ENCODE peak calls at places on chromosome 16, in seven cellular contexts. T, W, Q, O, P, M and D are unnamed samples.
A peak's percentile ranks its signal among the peaks of the same experiment; 100 is the strongest.

GRCh38 chr16:67542464-67542863 is 13.8 kb downstream of the RIPOR1 start:
- DNase-seq in Q (peak; percentile 79), W (peak; percentile 53), T (no peak), P (peak; percentile 88), O (peak; percentile 65), M (peak; percentile 81), D (peak; percentile 79)

GRCh38 chr16:3101018-3101840 is 2.1 kb upstream of the ZSCAN10 start:
- DNase-seq in P (peak; percentile 53), Q (peak; percentile 83), O (peak; percentile 9), M (peak; percentile 23), T (no peak), W (peak; percentile 38), D (peak; percentile 59)

GRCh38 chr16:400061-400540 is 1.6 kb upstream of the DECR2 start:
- DNase-seq in T (no peak), M (no peak), Q (peak; percentile 56), P (no peak), W (no peak), O (no peak), D (no peak)

GRCh38 chr16:85422124-85422373 is 191.1 kb upstream of the GSE1 start:
- DNase-seq in W (no peak), T (no peak), Q (no peak), O (no peak), M (no peak), P (no peak), D (no peak)

GRCh38 chr16:49503242-49504022 is 129.8 kb downstream of the C16orf78 start:
- DNase-seq in W (no peak), P (peak; percentile 61), T (no peak), O (no peak), Q (no peak), M (no peak), D (peak; percentile 52)

GRCh38 chr16:75011634-75012307 is 12.9 kb downstream of the ZNRF1 start:
- DNase-seq in O (peak; percentile 78), Q (no peak), M (peak; percentile 86), T (no peak), P (peak; percentile 92), W (peak; percentile 51), D (peak; percentile 58)

GRCh38 chr16:67025151-67025550 is 3.8 kb upstream of the CBFB start:
- DNase-seq in O (no peak), M (no peak), W (no peak), P (peak; percentile 18), T (peak; percentile 24), Q (no peak), D (no peak)

GRCh38 chr16:89523680-89524344 is 15.6 kb downstream of the SPG7 start:
- DNase-seq in T (no peak), W (no peak), Q (no peak), M (no peak), P (no peak), O (no peak), D (no peak)

GRCh38 chr16:84839956-84840355 is 20.2 kb downstream of the CRISPLD2 start:
- DNase-seq in O (peak; percentile 84), M (peak; percentile 82), T (no peak), P (no peak), W (no peak), Q (peak; percentile 78), D (no peak)

GRCh38 chr16:79519448-79519847 is 81.1 kb downstream of the MAF start:
- DNase-seq in W (no peak), P (peak; percentile 20), M (no peak), Q (no peak), T (no peak), O (no peak), D (no peak)

GRCh38 chr16:24555346-24555872 is 16.0 kb downstream of the RBBP6 start:
- DNase-seq in O (no peak), Q (no peak), T (no peak), W (no peak), M (no peak), P (no peak), D (no peak)

GRCh38 chr16:21626659-21627277 is 25.6 kb downstream of the IGSF6 start:
- DNase-seq in P (no peak), W (peak; percentile 63), T (no peak), O (peak; percentile 97), M (peak; percentile 94), Q (peak; percentile 14), D (no peak)

GRCh38 chr16:85202631-85203461 is 90.6 kb upstream of the CIBAR2 start:
- DNase-seq in T (no peak), M (peak; percentile 98), Q (peak; percentile 85), O (peak; percentile 55), P (no peak), W (no peak), D (no peak)

GRCh38 chr16:884232-884631 is 83.7 kb upstream of the GNG13 start:
- DNase-seq in M (no peak), O (no peak), T (no peak), W (no peak), P (no peak), Q (no peak), D (no peak)

GRCh38 chr16:35732046-35732810 is 2272.8 kb downstream of the TP53TG3F start:
- DNase-seq in O (no peak), T (no peak), M (no peak), W (no peak), P (no peak), Q (no peak), D (no peak)

GRCh38 chr16:11258553-11259287 is 2.7 kb upstream of the SOCS1 start:
- DNase-seq in W (no peak), M (peak; percentile 50), T (peak; percentile 83), P (peak; percentile 88), Q (no peak), O (no peak), D (peak; percentile 84)

GRCh38 chr16:15928261-15929104 is 20.9 kb upstream of the ABCC1 start:
- DNase-seq in W (no peak), T (no peak), Q (no peak), O (no peak), P (no peak), M (no peak), D (no peak)

GRCh38 chr16:27322858-27323780 is 9.3 kb downstream of the IL4R start:
- DNase-seq in T (peak; percentile 57), O (no peak), Q (peak; percentile 35), P (no peak), M (no peak), W (peak; percentile 88), D (no peak)

GRCh38 chr16:75526032-75526790 is 9.7 kb downstream of the CHST5 start:
- DNase-seq in P (no peak), T (no peak), M (no peak), Q (no peak), W (no peak), O (no peak), D (no peak)

GRCh38 chr16:23803591-23804123 is 32.1 kb upstream of the PRKCB start:
- DNase-seq in M (peak; percentile 8), W (peak; percentile 72), Q (peak; percentile 89), P (peak; percentile 84), O (peak; percentile 16), T (no peak), D (peak; percentile 82)

GRCh38 chr16:80074329-80074728 is 466.5 kb upstream of the DYNLRB2 start:
- DNase-seq in W (no peak), Q (no peak), T (no peak), P (no peak), M (no peak), O (no peak), D (no peak)

GRCh38 chr16:56258508-56259424 is 67.5 kb downstream of the GNAO1 start:
- DNase-seq in T (no peak), P (no peak), Q (no peak), M (no peak), W (no peak), O (no peak), D (no peak)

GRCh38 chr16:69709456-69710084 is 16.8 kb downstream of the NQO1 start:
- DNase-seq in M (peak; percentile 75), O (peak; percentile 64), Q (no peak), T (peak; percentile 31), W (no peak), P (peak; percentile 56), D (peak; percentile 54)

GRCh38 chr16:70638814-70639792 is 7.3 kb upstream of the IL34 start:
- DNase-seq in W (no peak), P (no peak), T (no peak), O (peak; percentile 75), M (peak; percentile 58), Q (peak; percentile 83), D (no peak)

GRCh38 chr16:48616571-48616970 is 6.6 kb upstream of the N4BP1 start:
- DNase-seq in Q (no peak), T (no peak), P (no peak), W (no peak), M (no peak), O (no peak), D (no peak)

DNA sequence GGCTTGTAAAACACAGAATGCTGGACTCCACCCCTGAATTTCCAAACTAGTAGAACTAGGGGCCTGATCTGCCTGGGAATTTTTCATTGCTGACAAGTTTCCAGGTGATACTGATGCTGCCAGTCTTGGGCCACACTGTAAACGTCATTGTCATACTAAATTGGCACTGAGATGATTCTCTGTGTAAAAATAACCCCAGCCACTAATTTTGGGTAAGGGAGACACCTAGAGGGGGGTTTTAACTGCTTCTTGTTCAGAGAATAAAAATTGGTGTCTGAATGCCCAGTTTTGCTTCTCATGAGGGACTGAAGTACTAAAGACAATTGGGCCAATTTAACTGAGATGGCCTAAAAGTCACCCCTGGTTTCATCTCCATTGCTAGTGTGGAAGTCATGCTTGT is 5.0 kb upstream of the CDH13 start:
- DNase-seq in Q (no peak), O (no peak), T (no peak), M (no peak), P (no peak), W (no peak), D (no peak)
- TF ChIP-seq CTCF in Q (peak; percentile 49), O (peak; percentile 43), T (no peak), M (peak; percentile 24), P (no peak), W (no peak), D (no peak)

GRCh38 chr16:65621640-65622039 is 499.8 kb upstream of the CDH11 start:
- DNase-seq in P (no peak), M (no peak), T (no peak), Q (no peak), W (no peak), O (no peak), D (no peak)

GRCh38 chr16:65619606-65620005 is 497.7 kb upstream of the CDH11 start:
- DNase-seq in Q (no peak), O (no peak), M (no peak), T (no peak), P (no peak), W (no peak), D (no peak)

GRCh38 chr16:65624246-65624645 is 502.4 kb upstream of the CDH11 start:
- DNase-seq in Q (no peak), O (no peak), M (no peak), W (no peak), P (no peak), T (no peak), D (no peak)

GRCh38 chr16:65624696-65625095 is 502.8 kb upstream of the CDH11 start:
- DNase-seq in O (no peak), P (no peak), M (peak; percentile 88), Q (no peak), W (no peak), T (no peak), D (no peak)

GRCh38 chr16:65622161-65622560 is 500.3 kb upstream of the CDH11 start:
- DNase-seq in M (no peak), W (no peak), O (no peak), Q (no peak), P (no peak), T (no peak), D (no peak)
- TF ChIP-seq CTCF in M (no peak), W (no peak), O (no peak), Q (no peak), P (no peak), T (no peak), D (no peak)

GRCh38 chr16:31009120-31009519 is 1.3 kb downstream of the STX1B start:
- DNase-seq in P (no peak), W (no peak), O (no peak), M (no peak), Q (no peak), T (no peak), D (no peak)
- TF ChIP-seq CTCF in P (no peak), W (no peak), O (no peak), M (no peak), Q (no peak), T (no peak), D (no peak)

GRCh38 chr16:29862383-29862883 is 593 bp downstream of the CDIPT start:
- DNase-seq in W (peak; percentile 62), O (no peak), M (no peak), P (peak; percentile 10), Q (no peak), T (no peak), D (no peak)
- TF ChIP-seq CTCF in W (no peak), O (no peak), M (peak; percentile 35), P (no peak), Q (no peak), T (no peak), D (peak; percentile 15)